ENCODE peak calls at places on chromosomes 13 and 19, in eight cellular contexts. K is sigmoid colon, Y is tibial artery, V is tibial nerve, H is kidney, D is Panc1, C is mucosa of descending colon, J is psoas muscle. B is an unnamed sample.

GRCh38 chr19:48741222-48741999 is 1.0 kb upstream of the RASIP1 start:
- DNase-seq in J (peak), H (peak), D (no peak), K (no peak), C (peak), Y (no peak), V (no peak), B (peak)

GRCh38 chr19:5369962-5370367 is 29.4 kb upstream of the PTPRS start:
- DNase-seq in J (peak), C (no peak), K (no peak), V (no peak), Y (no peak), D (no peak), H (no peak), B (no peak)

GRCh38 chr13:79447141-79447540 is 33.8 kb upstream of the NDFIP2 start:
- DNase-seq in J (no peak), D (no peak), H (no peak), Y (no peak), V (no peak), K (no peak), C (no peak), B (no peak)

GRCh38 chr13:88896466-88896865 is 1225.3 kb downstream of the SLITRK5 start:
- DNase-seq in K (no peak), C (peak), D (no peak), J (no peak), H (no peak), Y (no peak), V (no peak), B (no peak)

GRCh38 chr19:38616265-38616664 is 1.5 kb downstream of the MAP4K1 start:
- DNase-seq in Y (no peak), J (no peak), C (no peak), H (no peak), D (no peak), V (no peak), K (no peak), B (no peak)

GRCh38 chr19:39190768-39191167 is 6.0 kb upstream of the NCCRP1 start:
- DNase-seq in Y (no peak), H (no peak), V (no peak), J (no peak), C (no peak), K (no peak), D (no peak), B (no peak)

GRCh38 chr13:28094311-28094710 is 6.1 kb downstream of the FLT3 start:
- DNase-seq in K (no peak), C (no peak), D (no peak), J (no peak), V (no peak), H (no peak), Y (no peak), B (no peak)

GRCh38 chr13:23941216-23941615 is 43.9 kb upstream of the C1QTNF9B start:
- DNase-seq in K (no peak), J (no peak), C (no peak), V (no peak), D (no peak), H (no peak), Y (no peak), B (no peak)

GRCh38 chr13:97460004-97460756 is 26.2 kb downstream of the RAP2A start:
- DNase-seq in V (no peak), C (no peak), H (no peak), Y (no peak), D (no peak), J (no peak), K (no peak), B (no peak)

GRCh38 chr13:33787051-33787591 is 30.8 kb upstream of the RFC3 start:
- DNase-seq in V (no peak), Y (no peak), K (no peak), J (no peak), H (no peak), C (no peak), D (no peak), B (no peak)
- H3K4me3 ChIP-seq in V (no peak), Y (no peak), K (peak), J (peak), H (peak), C (no peak), D (peak), B (no peak)

DNA sequence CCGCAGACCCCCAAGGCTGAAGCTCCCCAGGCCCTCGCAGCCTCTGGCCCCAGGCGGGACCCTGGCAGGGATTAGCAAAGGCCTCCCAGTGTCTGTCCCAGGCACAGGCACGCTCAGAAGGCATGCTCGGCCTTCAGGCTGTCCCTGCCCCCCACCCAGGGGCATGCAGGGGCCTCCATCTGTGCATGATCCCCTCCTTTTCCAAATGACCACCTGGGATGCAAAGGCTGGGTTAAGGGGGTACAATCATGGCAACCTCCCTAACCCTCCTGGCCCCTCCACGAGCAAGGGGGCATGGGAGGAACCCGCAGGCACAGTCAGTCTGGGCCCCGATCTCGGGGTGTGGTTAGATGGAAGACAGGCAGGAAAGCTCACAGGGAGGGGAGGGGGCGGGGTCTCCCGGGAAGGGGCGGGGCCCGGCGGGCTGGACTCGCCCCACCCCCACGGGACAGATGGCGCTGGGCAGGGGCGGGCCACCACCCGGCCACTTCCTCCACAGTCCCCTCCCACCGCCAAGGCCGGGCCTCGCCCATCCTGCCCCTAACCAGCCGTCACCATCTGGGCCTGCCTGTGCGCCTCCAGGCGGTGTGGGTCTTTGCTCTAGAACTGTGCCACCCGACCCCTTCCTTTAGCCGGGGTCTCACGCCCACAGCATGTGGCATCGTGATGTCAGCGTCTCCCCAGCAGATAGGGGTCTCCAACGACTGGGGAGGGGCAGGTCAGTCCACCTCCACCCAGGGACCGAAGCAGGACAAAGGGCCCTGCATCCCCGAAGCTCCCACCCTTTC is 7.0 kb upstream of the REXO1 start:
- DNase-seq in K (peak), J (peak), V (peak), D (no peak), H (peak), Y (peak), C (peak), B (peak)
- H3K4me3 ChIP-seq in K (peak), J (peak), V (peak), D (peak), H (peak), Y (peak), C (no peak), B (no peak)

GRCh38 chr19:47020992-47021496 is 1.4 kb downstream of the NPAS1 start:
- DNase-seq in H (no peak), Y (no peak), J (no peak), C (no peak), V (no peak), D (no peak), K (no peak), B (no peak)

GRCh38 chr19:47020132-47020805 is 632 bp downstream of the NPAS1 start:
- DNase-seq in D (no peak), J (no peak), C (no peak), V (no peak), Y (no peak), K (no peak), H (no peak), B (no peak)

GRCh38 chr19:47022140-47022536 is 2.5 kb downstream of the NPAS1 start:
- DNase-seq in C (no peak), V (no peak), Y (no peak), K (no peak), J (no peak), H (no peak), D (no peak), B (no peak)

GRCh38 chr19:47022541-47023447 is 3.2 kb downstream of the NPAS1 start:
- DNase-seq in K (no peak), J (no peak), C (no peak), V (no peak), Y (no peak), D (no peak), H (no peak), B (no peak)

GRCh38 chr19:47021536-47022139 is 2.0 kb downstream of the NPAS1 start:
- DNase-seq in C (no peak), V (no peak), J (no peak), D (no peak), Y (no peak), K (no peak), H (peak), B (no peak)
- H3K4me3 ChIP-seq in C (no peak), V (no peak), J (peak), D (peak), Y (peak), K (no peak), H (no peak), B (peak)

GRCh38 chr13:48234652-48235099 is 1.7 kb downstream of the ITM2B start:
- DNase-seq in K (no peak), J (no peak), H (no peak), D (no peak), V (no peak), Y (no peak), C (no peak), B (no peak)
- H3K4me3 ChIP-seq in K (peak), J (peak), H (peak), D (no peak), V (peak), Y (peak), C (no peak), B (peak)

GRCh38 chr13:95260031-95260525 is 41.2 kb downstream of the ABCC4 start:
- DNase-seq in Y (no peak), C (no peak), D (no peak), J (no peak), K (no peak), H (no peak), V (no peak), B (no peak)
- H3K4me3 ChIP-seq in Y (no peak), C (no peak), D (no peak), J (no peak), K (no peak), H (no peak), V (no peak), B (no peak)

GRCh38 chr19:4059931-4060620 is 6.6 kb downstream of the ZBTB7A start:
- DNase-seq in V (peak), J (peak), Y (peak), K (peak), H (peak), D (no peak), C (peak), B (peak)
- H3K4me3 ChIP-seq in V (peak), J (peak), Y (peak), K (no peak), H (no peak), D (peak), C (no peak), B (peak)